ENCODE peak calls at places on chromosomes 5 and 9, in four cellular contexts. M is HCT116, J is neuronal stem cell, K is cardiac muscle cell. W is an unnamed sample. For H3K4me1, the result is how much of the 10 kb centered on the place peaks cover.

GRCh38 chr5:54924487-54924886 is 60.9 kb downstream of the ESM1 start:
- DNase-seq in K (no peak), J (no peak), M (no peak), W (no peak)

GRCh38 chr5:177554474-177555111 is at the start of gene FAM193B:
- DNase-seq in M (peak), J (peak), K (peak), W (peak)

GRCh38 chr9:33142531-33142930 is 24.6 kb downstream of the B4GALT1 start:
- DNase-seq in J (no peak), K (no peak), M (no peak), W (no peak)

GRCh38 chr5:77006124-77006523 is 24.1 kb upstream of the AGGF1 start:
- DNase-seq in K (no peak), J (no peak), M (no peak), W (no peak)

GRCh38 chr5:120765189-120765588 is 301.1 kb downstream of the PRR16 start:
- DNase-seq in J (no peak), K (no peak), M (no peak), W (no peak)

GRCh38 chr9:1580215-1580614 is 434.9 kb upstream of the SMARCA2 start:
- DNase-seq in M (no peak), K (no peak), J (no peak), W (no peak)

GRCh38 chr5:82597437-82597836 is 319.3 kb upstream of the RPS23 start:
- DNase-seq in M (peak), K (no peak), J (no peak), W (no peak)

GRCh38 chr5:123285122-123286011 is 137.8 kb downstream of the CEP120 start:
- DNase-seq in J (peak), K (peak), M (no peak), W (no peak)

GRCh38 chr9:130301483-130302286 is 36.1 kb downstream of the HMCN2 start:
- DNase-seq in M (no peak), J (no peak), K (no peak), W (no peak)

GRCh38 chr5:151692312-151692711 is 5.6 kb upstream of the SPARC start:
- DNase-seq in K (no peak), J (no peak), M (no peak), W (no peak)

GRCh38 chr9:89154651-89155336 is 23.8 kb downstream of the SHC3 start:
- DNase-seq in M (peak), K (no peak), J (no peak), W (no peak)

GRCh38 chr5:95221234-95221633 is 63.7 kb downstream of the MCTP1 start:
- DNase-seq in K (no peak), M (no peak), J (no peak), W (no peak)
- H3K4me3 ChIP-seq in K (no peak), M (no peak), J (no peak), W (no peak)

GRCh38 chr5:167821096-167821590 is 470.3 kb upstream of the WWC1 start:
- DNase-seq in M (no peak), J (no peak), K (no peak), W (no peak)

GRCh38 chr5:167819406-167819805 is 472.0 kb upstream of the WWC1 start:
- DNase-seq in M (no peak), K (no peak), J (no peak), W (no peak)

GRCh38 chr5:167821669-167822068 is 469.8 kb upstream of the WWC1 start:
- DNase-seq in M (no peak), K (peak), J (no peak), W (no peak)

GRCh38 chr5:167822241-167822640 is 469.2 kb upstream of the WWC1 start:
- DNase-seq in J (no peak), M (no peak), K (no peak), W (no peak)

GRCh38 chr5:167820266-167820988 is 471.0 kb upstream of the WWC1 start:
- DNase-seq in M (no peak), J (no peak), K (no peak), W (no peak)
- H3K4me1 ChIP-seq in M (under half), J (under half), K (under half), W (under half)

GRCh38 chr9:129160712-129161533 is 17.1 kb downstream of the IER5L start:
- DNase-seq in J (no peak), M (no peak), K (no peak), W (no peak)

GRCh38 chr9:129163753-129164152 is 14.3 kb downstream of the IER5L start:
- DNase-seq in J (no peak), K (no peak), M (no peak), W (no peak)

GRCh38 chr9:129161534-129161837 is 16.6 kb downstream of the IER5L start:
- DNase-seq in M (no peak), K (no peak), J (no peak), W (no peak)

GRCh38 chr9:129162901-129163670 is 15.0 kb downstream of the IER5L start:
- DNase-seq in J (no peak), M (no peak), K (no peak), W (no peak)

GRCh38 chr9:129162497-129162896 is 15.6 kb downstream of the IER5L start:
- DNase-seq in J (no peak), M (no peak), K (no peak), W (no peak)
- H3K4me3 ChIP-seq in J (no peak), M (no peak), K (no peak), W (no peak)

DNA sequence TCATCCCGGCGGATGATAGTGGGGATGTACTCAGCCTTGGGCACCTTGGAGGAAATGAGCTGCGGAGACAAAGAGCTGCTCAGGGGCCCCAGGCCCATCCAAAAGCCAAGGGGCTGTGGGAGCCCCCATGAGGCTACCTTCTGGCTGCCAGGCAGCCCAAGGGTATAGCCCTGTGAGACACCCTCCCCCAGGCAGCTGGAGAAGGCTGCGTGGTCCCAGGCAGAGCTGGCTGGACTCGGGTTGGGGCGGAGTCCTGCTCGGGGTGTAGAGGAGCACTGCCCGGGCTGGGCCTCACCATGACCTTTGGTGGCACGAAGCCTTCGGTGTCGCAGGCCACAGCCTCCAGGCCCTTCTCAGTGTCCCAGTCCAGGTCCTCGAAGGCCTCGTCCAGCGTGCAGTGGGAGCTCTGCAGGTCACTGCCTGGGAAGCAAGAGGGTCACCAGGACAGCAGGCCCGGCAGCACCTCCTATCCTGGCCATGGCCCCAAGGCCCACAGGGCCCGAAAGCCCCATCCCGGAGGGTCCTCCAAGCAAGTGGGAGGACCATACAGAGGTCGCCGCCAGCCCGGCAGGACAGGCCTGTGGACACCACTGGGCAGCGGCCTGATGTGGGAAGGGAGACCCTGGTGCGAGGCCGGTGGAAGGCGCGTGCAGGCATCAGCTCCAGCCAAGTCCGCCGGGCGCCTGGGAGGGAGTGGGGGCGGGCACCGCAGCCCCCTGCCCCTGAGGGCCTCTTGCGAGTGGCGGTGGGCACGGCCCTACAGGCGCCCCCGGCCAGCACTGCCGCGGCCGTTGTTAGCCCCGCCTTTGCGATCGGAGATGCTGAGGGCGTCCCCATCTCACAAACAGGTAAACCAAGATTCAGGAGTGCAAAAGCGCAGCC is 6.1 kb downstream of the NSMF start:
- DNase-seq in M (no peak), J (no peak), K (no peak), W (no peak)
- H3K4me1 ChIP-seq in M (under half), J (under half), K (under half), W (under half)